ENCODE peak calls at places on chromosome 17, in seven cellular contexts. One of them, this sample, is unnamed.
A peak's percentile ranks its signal among the peaks of the same experiment; 100 is the strongest.

GRCh38 chr17:29096094-29096493 is 53.2 kb downstream of the PIPOX start:
- DNase-seq in HTR-8/SVneo: no peak
- DNase-seq in stimulated activated CD4-positive, alpha-beta T cell treated with anti-CD3 and anti-CD28 coated beads, Interleukin-12 subunit alpha, Interleukin-12 subunit beta, amount 100 ng/mL, for 48 hours: no peak
- DNase-seq in NCI-H2171: no peak
- DNase-seq in upper lobe of right lung: no peak
- DNase-seq in smooth muscle cell of the brain vasculature: no peak
- DNase-seq in GM23248: no peak
- DNase-seq in this sample: no peak

GRCh38 chr17:61396586-61397085 is 3.0 kb upstream of the TBX2 start:
- DNase-seq in HTR-8/SVneo: no peak
- DNase-seq in stimulated activated CD4-positive, alpha-beta T cell treated with anti-CD3 and anti-CD28 coated beads, Interleukin-12 subunit alpha, Interleukin-12 subunit beta, amount 100 ng/mL, for 48 hours: no peak
- DNase-seq in NCI-H2171: no peak
- DNase-seq in upper lobe of right lung: peak; percentile 67
- DNase-seq in smooth muscle cell of the brain vasculature: no peak
- DNase-seq in GM23248: peak; percentile 36
- DNase-seq in this sample: no peak

GRCh38 chr17:35433075-35433894 is 985 bp upstream of the SLFN12 start:
- DNase-seq in HTR-8/SVneo: peak; percentile 95
- DNase-seq in stimulated activated CD4-positive, alpha-beta T cell treated with anti-CD3 and anti-CD28 coated beads, Interleukin-12 subunit alpha, Interleukin-12 subunit beta, amount 100 ng/mL, for 48 hours: peak; percentile 53
- DNase-seq in NCI-H2171: no peak
- DNase-seq in upper lobe of right lung: peak; percentile 70
- DNase-seq in smooth muscle cell of the brain vasculature: peak; percentile 92
- DNase-seq in GM23248: peak; percentile 98
- DNase-seq in this sample: peak; percentile 93

GRCh38 chr17:73697872-73698271 is 53.6 kb upstream of the SDK2 start:
- DNase-seq in HTR-8/SVneo: no peak
- DNase-seq in stimulated activated CD4-positive, alpha-beta T cell treated with anti-CD3 and anti-CD28 coated beads, Interleukin-12 subunit alpha, Interleukin-12 subunit beta, amount 100 ng/mL, for 48 hours: no peak
- DNase-seq in NCI-H2171: no peak
- DNase-seq in upper lobe of right lung: no peak
- DNase-seq in smooth muscle cell of the brain vasculature: no peak
- DNase-seq in GM23248: no peak
- DNase-seq in this sample: no peak

GRCh38 chr17:70661342-70662222 is 492.2 kb downstream of the KCNJ2 start:
- DNase-seq in HTR-8/SVneo: no peak
- DNase-seq in stimulated activated CD4-positive, alpha-beta T cell treated with anti-CD3 and anti-CD28 coated beads, Interleukin-12 subunit alpha, Interleukin-12 subunit beta, amount 100 ng/mL, for 48 hours: no peak
- DNase-seq in NCI-H2171: no peak
- DNase-seq in upper lobe of right lung: no peak
- DNase-seq in smooth muscle cell of the brain vasculature: no peak
- DNase-seq in GM23248: peak; percentile 46
- DNase-seq in this sample: no peak

GRCh38 chr17:69492410-69493071 is 78.0 kb downstream of the MAP2K6 start:
- DNase-seq in HTR-8/SVneo: peak; percentile 80
- DNase-seq in stimulated activated CD4-positive, alpha-beta T cell treated with anti-CD3 and anti-CD28 coated beads, Interleukin-12 subunit alpha, Interleukin-12 subunit beta, amount 100 ng/mL, for 48 hours: no peak
- DNase-seq in NCI-H2171: no peak
- DNase-seq in upper lobe of right lung: no peak
- DNase-seq in smooth muscle cell of the brain vasculature: peak; percentile 49
- DNase-seq in GM23248: peak; percentile 95
- DNase-seq in this sample: peak; percentile 71

GRCh38 chr17:34206569-34206968 is 48.5 kb upstream of the CCL2 start:
- DNase-seq in HTR-8/SVneo: no peak
- DNase-seq in stimulated activated CD4-positive, alpha-beta T cell treated with anti-CD3 and anti-CD28 coated beads, Interleukin-12 subunit alpha, Interleukin-12 subunit beta, amount 100 ng/mL, for 48 hours: no peak
- DNase-seq in NCI-H2171: no peak
- DNase-seq in upper lobe of right lung: no peak
- DNase-seq in smooth muscle cell of the brain vasculature: no peak
- DNase-seq in GM23248: no peak
- DNase-seq in this sample: no peak

GRCh38 chr17:20155258-20156195 is 146.4 kb downstream of the SPECC1 start:
- DNase-seq in HTR-8/SVneo: peak; percentile 96
- DNase-seq in stimulated activated CD4-positive, alpha-beta T cell treated with anti-CD3 and anti-CD28 coated beads, Interleukin-12 subunit alpha, Interleukin-12 subunit beta, amount 100 ng/mL, for 48 hours: peak; percentile 94
- DNase-seq in NCI-H2171: peak; percentile 94
- DNase-seq in upper lobe of right lung: peak; percentile 99
- DNase-seq in smooth muscle cell of the brain vasculature: peak; percentile 87
- DNase-seq in GM23248: peak; percentile 83
- DNase-seq in this sample: peak; percentile 81

GRCh38 chr17:32298721-32299578 is 33.3 kb downstream of the RHBDL3 start:
- DNase-seq in HTR-8/SVneo: no peak
- DNase-seq in stimulated activated CD4-positive, alpha-beta T cell treated with anti-CD3 and anti-CD28 coated beads, Interleukin-12 subunit alpha, Interleukin-12 subunit beta, amount 100 ng/mL, for 48 hours: no peak
- DNase-seq in NCI-H2171: peak; percentile 76
- DNase-seq in upper lobe of right lung: no peak
- DNase-seq in smooth muscle cell of the brain vasculature: no peak
- DNase-seq in GM23248: no peak
- DNase-seq in this sample: no peak

GRCh38 chr17:42266918-42267766 is 9.0 kb downstream of the STAT5B start:
- DNase-seq in HTR-8/SVneo: peak; percentile 62
- DNase-seq in stimulated activated CD4-positive, alpha-beta T cell treated with anti-CD3 and anti-CD28 coated beads, Interleukin-12 subunit alpha, Interleukin-12 subunit beta, amount 100 ng/mL, for 48 hours: no peak
- DNase-seq in NCI-H2171: no peak
- DNase-seq in upper lobe of right lung: no peak
- DNase-seq in smooth muscle cell of the brain vasculature: no peak
- DNase-seq in GM23248: peak; percentile 84
- DNase-seq in this sample: no peak

This sample was measured in HS-27A.